ENCODE peak calls at places on chromosomes 6 and 20, in eight cellular contexts. Y is left ventricle myocardium inferior, C is testis, Z is CMK, O is fibroblast of lung, F is HuH-7.5, E is endothelial cell, B is non-pigmented ciliary epithelial cell. M is an unnamed sample.

GRCh38 chr6:2630362-2630761 is 120.4 kb downstream of the MYLK4 start:
- DNase-seq in B (peak), Z (no peak), C (no peak), O (peak), Y (no peak), F (peak), E (no peak), M (no peak)

GRCh38 chr6:124008689-124009371 is 205.2 kb downstream of the NKAIN2 start:
- DNase-seq in Z (no peak), Y (no peak), O (no peak), E (no peak), C (no peak), B (no peak), F (no peak), M (no peak)

GRCh38 chr20:56433221-56433879 is 21.3 kb downstream of the CASS4 start:
- DNase-seq in O (no peak), C (no peak), E (no peak), F (no peak), Z (no peak), Y (no peak), B (no peak), M (no peak)

GRCh38 chr6:106026748-106027147 is 59.4 kb upstream of the PRDM1 start:
- DNase-seq in C (no peak), F (no peak), B (no peak), Z (no peak), E (no peak), Y (no peak), O (peak), M (no peak)

GRCh38 chr6:54491431-54491830 is 183.2 kb downstream of the TINAG start:
- DNase-seq in F (no peak), C (no peak), Z (no peak), O (no peak), B (no peak), Y (no peak), E (no peak), M (no peak)

GRCh38 chr6:37858363-37858762 is 38.8 kb downstream of the ZFAND3 start:
- DNase-seq in Y (no peak), B (no peak), C (no peak), F (no peak), Z (no peak), E (no peak), O (no peak), M (no peak)

GRCh38 chr6:139597087-139597763 is 222.8 kb upstream of the CITED2 start:
- DNase-seq in B (no peak), F (no peak), Y (no peak), Z (no peak), C (no peak), O (peak), E (no peak), M (no peak)

GRCh38 chr6:150403458-150404245 is 34.8 kb downstream of the IYD start:
- DNase-seq in B (peak), Y (no peak), E (no peak), C (no peak), Z (no peak), F (no peak), O (peak), M (no peak)

GRCh38 chr6:135922746-135923145 is 71.2 kb downstream of the PDE7B start:
- DNase-seq in B (no peak), C (no peak), O (peak), Z (no peak), E (no peak), F (no peak), Y (peak), M (no peak)

GRCh38 chr6:136550045-136550329 is 235 bp downstream of the MAP7 start:
- DNase-seq in Z (no peak), E (peak), C (peak), F (peak), Y (peak), O (no peak), B (no peak), M (no peak)

GRCh38 chr6:52609968-52610367 is 33.1 kb upstream of the TRAM2 start:
- DNase-seq in Z (no peak), Y (no peak), O (no peak), F (no peak), B (no peak), E (no peak), C (no peak), M (no peak)

GRCh38 chr20:24720957-24721356 is 228.1 kb upstream of the CST7 start:
- DNase-seq in E (no peak), Y (no peak), C (no peak), O (no peak), Z (no peak), B (no peak), F (no peak), M (no peak)

GRCh38 chr20:51767867-51768758 is at the start of gene ATP9A:
- DNase-seq in E (peak), Z (no peak), Y (peak), C (peak), O (peak), B (no peak), F (peak), M (peak)

GRCh38 chr6:33407132-33407718 is 3.6 kb upstream of the PHF1 start:
- DNase-seq in E (no peak), F (no peak), B (no peak), Z (no peak), C (no peak), O (peak), Y (no peak), M (no peak)

GRCh38 chr6:3808759-3809514 is 40.2 kb upstream of the FAM50B start:
- DNase-seq in Y (peak), B (no peak), O (peak), Z (no peak), E (no peak), C (no peak), F (no peak), M (no peak)

GRCh38 chr6:2782356-2782708 is 17.1 kb downstream of the WRNIP1 start:
- DNase-seq in O (no peak), E (no peak), F (no peak), C (no peak), Y (no peak), Z (no peak), B (no peak), M (no peak)

GRCh38 chr6:169780571-169781091 is 29.2 kb downstream of the ERMARD start:
- DNase-seq in Y (no peak), E (no peak), B (peak), Z (no peak), F (no peak), O (peak), C (peak), M (no peak)

GRCh38 chr6:63452117-63452516 is 120.2 kb upstream of the LOC128125822 start:
- DNase-seq in B (no peak), E (no peak), O (no peak), C (no peak), Y (no peak), Z (no peak), F (no peak), M (no peak)

GRCh38 chr6:44041461-44042260 is 85.6 kb downstream of the MRPL14 start:
- DNase-seq in B (peak), Y (no peak), C (no peak), E (no peak), F (no peak), Z (no peak), O (peak), M (no peak)

GRCh38 chr6:54700158-54700557 is 146.4 kb upstream of the FAM83B start:
- DNase-seq in F (no peak), Y (no peak), Z (no peak), O (no peak), B (no peak), E (no peak), C (no peak), M (no peak)

GRCh38 chr6:41489284-41489851 is 56.8 kb upstream of the FOXP4 start:
- DNase-seq in E (no peak), O (peak), F (no peak), C (no peak), B (no peak), Y (peak), Z (no peak), M (no peak)

GRCh38 chr6:27333642-27334040 is 21.6 kb upstream of the POM121L2 start:
- DNase-seq in Y (no peak), B (no peak), O (no peak), F (no peak), C (no peak), E (no peak), Z (no peak), M (no peak)